ENCODE peak calls at places on chromosomes 13 and 19, in six cellular contexts. T is mucosa of descending colon, M is kidney epithelial cell, B is astrocyte, X is MCF 10A, J is cerebellar cortex. I is an unnamed sample.

GRCh38 chr19:55694241-55694655 is 19.2 kb downstream of the EPN1 start:
- DNase-seq in J (no peak), T (peak), M (no peak), B (no peak), X (no peak), I (no peak)

GRCh38 chr13:113842336-113843062 is 21.4 kb downstream of the GAS6 start:
- DNase-seq in B (no peak), J (no peak), M (no peak), X (no peak), T (peak), I (no peak)

GRCh38 chr13:28978574-28978973 is 158.4 kb downstream of the MTUS2 start:
- DNase-seq in B (no peak), T (no peak), J (no peak), M (no peak), X (no peak), I (no peak)

GRCh38 chr19:3760871-3761361 is 576 bp downstream of the APBA3 start:
- DNase-seq in T (no peak), B (no peak), M (no peak), X (peak), J (no peak), I (no peak)

GRCh38 chr13:32610538-32610937 is 24.3 kb downstream of the PDS5B start:
- DNase-seq in B (no peak), J (no peak), M (no peak), T (no peak), X (no peak), I (no peak)

GRCh38 chr13:32210081-32210480 is 105.1 kb downstream of the ZAR1L start:
- DNase-seq in M (no peak), T (no peak), J (no peak), X (no peak), B (no peak), I (no peak)

GRCh38 chr13:93039131-93039530 is 187.5 kb upstream of the GPC6 start:
- DNase-seq in B (peak), J (no peak), T (no peak), M (no peak), X (no peak), I (no peak)

GRCh38 chr19:408441-409005 is 424 bp downstream of the C2CD4C start:
- DNase-seq in B (no peak), J (no peak), M (no peak), X (no peak), T (peak), I (no peak)

I was measured in HT-29.